ENCODE peak calls at places on chromosomes 6 and 20, in nine cellular contexts. T is stimulated activated naive CD8-positive, alpha-beta T cell treated with anti-CD3 and anti-CD28 coated beads, Interleukin-15, Interleukin-2, amounts not matched to agents 100 U/mL and 50 U/mL, for 24 hours; C is NCI-H1105 treated with DMSO at 0.1 percent for 48 hours; K is left colon; Z is activated CD8-positive, alpha-beta memory T cell treated with anti-CD3 and anti-CD28 coated beads, Interleukin-2, amount 10 ng/mL, durations not matched to agents 7 days and 5 days; J is HuH-7; A is astrocyte of the hippocampus; O is activated naive CD8-positive, alpha-beta T cell treated with anti-CD3 and anti-CD28 coated beads, Interleukin-2, amount 10 ng/mL, durations not matched to agents 7 days and 5 days; D is upper lobe of right lung. R is an unnamed sample.

GRCh38 chr6:11621119-11621518 is 83.6 kb downstream of the TMEM170B start:
- DNase-seq in Z (no peak), A (no peak), T (no peak), O (no peak), J (no peak), C (no peak), K (no peak), D (no peak), R (no peak)

GRCh38 chr6:169406794-169407193 is 153.1 kb upstream of the THBS2 start:
- DNase-seq in A (no peak), O (no peak), T (no peak), C (no peak), K (no peak), D (no peak), Z (no peak), J (no peak), R (no peak)

GRCh38 chr6:116118608-116119007 is 7.3 kb downstream of the COL10A1 start:
- DNase-seq in T (no peak), J (no peak), Z (no peak), C (no peak), A (peak), K (no peak), D (no peak), O (no peak), R (no peak)

GRCh38 chr6:163255265-163255664 is 159.3 kb upstream of the QKI start:
- DNase-seq in Z (no peak), A (no peak), T (no peak), D (no peak), O (no peak), C (no peak), J (no peak), K (no peak), R (no peak)

GRCh38 chr6:5271926-5272325 is 10.6 kb downstream of the FARS2 start:
- DNase-seq in D (no peak), A (no peak), J (no peak), Z (no peak), T (no peak), K (no peak), O (no peak), C (no peak), R (no peak)

GRCh38 chr20:25318471-25319240 is 70.8 kb downstream of the PYGB start:
- DNase-seq in T (no peak), O (no peak), C (no peak), D (peak), Z (peak), A (no peak), J (no peak), K (peak), R (no peak)

GRCh38 chr6:27502508-27503435 is 29.9 kb upstream of the ZNF184 start:
- DNase-seq in J (no peak), C (peak), T (peak), D (no peak), O (peak), K (peak), A (peak), Z (peak), R (peak)

GRCh38 chr6:101393291-101394251 is at the start of gene GRIK2:
- DNase-seq in J (peak), A (peak), T (peak), Z (no peak), C (peak), O (peak), K (no peak), D (peak), R (no peak)

GRCh38 chr6:53056273-53056672 is 8.9 kb upstream of the FBXO9 start:
- DNase-seq in K (no peak), O (no peak), Z (no peak), D (no peak), C (no peak), J (no peak), A (no peak), T (no peak), R (no peak)

GRCh38 chr20:4607287-4607713 is 114.4 kb upstream of the PRND start:
- DNase-seq in T (peak), K (no peak), A (peak), J (peak), D (no peak), Z (peak), C (peak), O (no peak), R (peak)

GRCh38 chr6:14865609-14866100 is 380.2 kb upstream of the JARID2 start:
- DNase-seq in O (no peak), J (no peak), C (no peak), T (no peak), D (no peak), Z (no peak), A (peak), K (no peak), R (peak)

GRCh38 chr20:37457928-37458327 is 63.1 kb upstream of the NNAT start:
- DNase-seq in T (no peak), Z (no peak), J (no peak), D (no peak), C (no peak), A (no peak), K (no peak), O (no peak), R (no peak)

GRCh38 chr20:57252559-57253162 is 13.8 kb downstream of the BMP7 start:
- DNase-seq in C (no peak), Z (no peak), J (no peak), K (no peak), O (no peak), D (no peak), T (no peak), A (no peak), R (no peak)

GRCh38 chr6:31730631-31731086 is 1.6 kb upstream of the DDAH2 start:
- DNase-seq in K (no peak), D (no peak), T (no peak), Z (no peak), C (no peak), J (no peak), O (no peak), A (no peak), R (no peak)

GRCh38 chr6:8238772-8239683 is 136.7 kb upstream of the EEF1E1 start:
- DNase-seq in Z (no peak), C (no peak), A (no peak), J (no peak), K (no peak), O (no peak), D (no peak), T (no peak), R (no peak)

GRCh38 chr20:47605673-47606413 is 104.2 kb downstream of the NCOA3 start:
- DNase-seq in K (no peak), D (no peak), A (no peak), C (no peak), J (peak), T (no peak), O (no peak), Z (no peak), R (no peak)

GRCh38 chr20:41837669-41838224 is 219.6 kb upstream of the CHD6 start:
- DNase-seq in C (peak), D (no peak), K (no peak), A (no peak), J (no peak), O (no peak), T (no peak), Z (no peak), R (no peak)

GRCh38 chr6:137165375-137166246 is 7.8 kb downstream of the IL22RA2 start:
- DNase-seq in D (no peak), O (peak), T (peak), K (no peak), C (no peak), J (peak), A (no peak), Z (peak), R (peak)

GRCh38 chr6:33249732-33250625 is 21.7 kb downstream of the VPS52 start:
- DNase-seq in T (no peak), C (no peak), A (peak), O (no peak), D (no peak), J (no peak), K (no peak), Z (peak), R (no peak)

GRCh38 chr20:58174708-58175287 is 53.7 kb downstream of the ANKRD60 start:
- DNase-seq in T (no peak), C (no peak), J (no peak), O (no peak), A (peak), K (no peak), Z (no peak), D (no peak), R (no peak)

GRCh38 chr6:9523462-9523861 is 891.4 kb downstream of the TFAP2A start:
- DNase-seq in K (no peak), J (no peak), Z (no peak), D (no peak), T (no peak), A (peak), O (no peak), C (no peak), R (no peak)

GRCh38 chr6:22783921-22784320 is 214.6 kb downstream of the HDGFL1 start:
- DNase-seq in J (no peak), A (no peak), D (no peak), K (no peak), O (no peak), T (no peak), C (no peak), Z (no peak), R (no peak)

GRCh38 chr20:38671186-38671585 is 53.1 kb upstream of the SLC32A1 start:
- DNase-seq in O (no peak), T (no peak), A (no peak), D (no peak), Z (no peak), K (no peak), C (peak), J (no peak), R (no peak)

GRCh38 chr20:4488407-4489339 is 233.0 kb upstream of the PRND start:
- DNase-seq in T (no peak), D (no peak), C (no peak), A (peak), O (no peak), J (no peak), K (no peak), Z (no peak), R (no peak)

GRCh38 chr20:37669773-37670236 is 24.0 kb upstream of the CTNNBL1 start:
- DNase-seq in A (no peak), K (no peak), C (no peak), O (no peak), J (no peak), Z (no peak), D (no peak), T (no peak), R (no peak)

GRCh38 chr20:23664954-23665353 is 23.9 kb downstream of the CST4 start:
- DNase-seq in Z (no peak), D (no peak), K (no peak), J (no peak), T (no peak), C (no peak), A (no peak), O (no peak), R (no peak)

R was measured in activated CD8-positive, alpha-beta T cell treated with anti-CD3 and anti-CD28 coated beads, Interleukin-2, amount 10 ng/mL, durations not matched to agents 7 days and 5 days.